ENCODE peak calls at places on chromosomes 3 and 15, in ten cellular contexts. Q, C, X, T, O, B, F, K, G and H are unnamed samples. For H3K4me1, the result is how much of the 10 kb centered on the place peaks cover.

GRCh38 chr15:84658080-84658787 is at the start of gene NMB:
- DNase-seq in X (peak), F (peak), C (peak), G (peak), Q (peak), O (peak), T (peak), K (peak), B (peak), H (peak)

GRCh38 chr3:72907851-72908620 is 20.2 kb downstream of the GXYLT2 start:
- DNase-seq in K (no peak), X (no peak), G (peak), B (peak), T (no peak), O (no peak), C (no peak), F (peak), Q (peak), H (peak)

GRCh38 chr3:11770477-11771381 is 76.0 kb downstream of the TAMM41 start:
- DNase-seq in X (no peak), B (peak), K (peak), T (peak), Q (peak), O (peak), F (peak), G (peak), C (peak), H (peak)

GRCh38 chr15:57339321-57339720 is 37.0 kb upstream of the CGNL1 start:
- DNase-seq in Q (no peak), X (no peak), G (no peak), T (no peak), K (no peak), B (no peak), F (no peak), C (no peak), O (no peak), H (no peak)

GRCh38 chr15:78671626-78672211 is 30.7 kb upstream of the CHRNB4 start:
- DNase-seq in K (no peak), O (no peak), X (no peak), B (no peak), C (no peak), T (peak), G (no peak), F (no peak), Q (no peak), H (no peak)

GRCh38 chr3:152353578-152353977 is 84.8 kb downstream of the MBNL1 start:
- DNase-seq in C (no peak), Q (no peak), X (no peak), G (no peak), B (no peak), K (no peak), F (no peak), O (no peak), T (no peak), H (no peak)

GRCh38 chr3:192892981-192893827 is 24.5 kb downstream of the MB21D2 start:
- DNase-seq in F (no peak), X (no peak), Q (peak), K (peak), T (peak), C (peak), G (peak), O (no peak), B (no peak), H (no peak)

GRCh38 chr3:51622402-51622801 is 48.6 kb upstream of the TEX264 start:
- DNase-seq in T (no peak), C (no peak), K (no peak), X (no peak), G (no peak), Q (no peak), B (no peak), O (no peak), F (no peak), H (no peak)

GRCh38 chr3:176927985-176928931 is 269.0 kb downstream of the TBL1XR1 start:
- DNase-seq in K (no peak), F (no peak), T (no peak), X (no peak), G (no peak), Q (no peak), O (no peak), B (no peak), C (no peak), H (no peak)

GRCh38 chr15:50916395-50916794 is 7.9 kb downstream of the AP4E1 start:
- DNase-seq in C (no peak), X (no peak), G (no peak), Q (no peak), K (no peak), T (no peak), F (no peak), B (no peak), O (no peak), H (no peak)

GRCh38 chr15:41969851-41970431 is 2.4 kb downstream of the EHD4 start:
- DNase-seq in B (no peak), X (no peak), Q (no peak), O (no peak), C (no peak), G (no peak), K (no peak), F (no peak), T (no peak), H (no peak)

DNA sequence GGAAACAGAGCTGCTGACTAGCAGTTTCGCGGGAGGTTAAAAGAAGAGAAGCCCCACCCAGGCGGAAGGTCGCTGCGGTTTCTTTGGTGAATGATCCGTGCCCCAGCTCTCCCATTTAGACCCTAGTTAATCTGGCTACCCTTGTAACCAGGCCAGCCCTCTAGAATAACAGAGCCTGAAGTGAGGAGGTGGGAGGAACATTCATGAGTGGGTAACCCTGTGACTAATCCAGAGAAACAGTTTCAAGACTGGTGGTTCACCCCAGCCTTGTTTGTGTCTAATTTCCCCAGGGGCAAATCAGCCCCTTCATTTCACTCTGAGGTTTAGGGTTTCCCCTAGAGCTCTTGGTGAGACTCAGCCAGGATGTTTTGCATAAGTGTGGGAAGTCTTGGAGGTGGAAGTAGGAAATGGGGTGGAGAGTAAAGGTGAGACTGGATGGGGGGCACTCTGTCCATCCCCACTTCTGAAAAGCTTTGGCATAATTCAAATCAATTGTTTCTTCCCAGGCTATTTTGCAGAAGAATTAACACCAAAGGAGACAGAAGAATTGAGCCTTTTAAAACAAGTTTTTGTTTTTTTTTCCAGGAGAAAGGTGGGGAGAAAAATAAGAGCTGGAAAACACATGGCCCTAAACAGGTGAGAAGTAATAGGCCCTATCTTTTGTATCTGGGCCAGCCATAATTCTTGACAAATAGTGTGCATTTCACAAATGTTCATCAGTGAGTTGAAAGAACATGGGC is 303.1 kb downstream of the RPLP1 start:
- DNase-seq in F (no peak), O (no peak), Q (no peak), X (peak), C (no peak), K (no peak), G (peak), T (no peak), B (peak), H (no peak)
- H3K4me1 ChIP-seq in F (under half), O (under half), Q (under half), X (under half), C (under half), K (under half), G (under half), T (under half), B (under half), H (under half)

GRCh38 chr3:150218841-150219240 is 189.3 kb upstream of the TSC22D2 start:
- DNase-seq in X (no peak), Q (no peak), O (no peak), B (no peak), G (no peak), K (no peak), T (no peak), C (no peak), F (no peak), H (no peak)
- H3K27ac ChIP-seq in X (no peak), Q (no peak), O (no peak), B (no peak), G (no peak), K (no peak), T (no peak), C (no peak), F (no peak), H (no peak)

GRCh38 chr3:171850324-171850697 is 7.2 kb downstream of the TMEM212 start:
- DNase-seq in B (no peak), X (no peak), O (no peak), G (no peak), C (no peak), F (no peak), T (no peak), K (no peak), Q (no peak), H (no peak)
- H3K4me1 ChIP-seq in B (under half), X (under half), O (under half), G (under half), C (under half), F (under half), T (under half), K (under half), Q (under half), H (under half)

DNA sequence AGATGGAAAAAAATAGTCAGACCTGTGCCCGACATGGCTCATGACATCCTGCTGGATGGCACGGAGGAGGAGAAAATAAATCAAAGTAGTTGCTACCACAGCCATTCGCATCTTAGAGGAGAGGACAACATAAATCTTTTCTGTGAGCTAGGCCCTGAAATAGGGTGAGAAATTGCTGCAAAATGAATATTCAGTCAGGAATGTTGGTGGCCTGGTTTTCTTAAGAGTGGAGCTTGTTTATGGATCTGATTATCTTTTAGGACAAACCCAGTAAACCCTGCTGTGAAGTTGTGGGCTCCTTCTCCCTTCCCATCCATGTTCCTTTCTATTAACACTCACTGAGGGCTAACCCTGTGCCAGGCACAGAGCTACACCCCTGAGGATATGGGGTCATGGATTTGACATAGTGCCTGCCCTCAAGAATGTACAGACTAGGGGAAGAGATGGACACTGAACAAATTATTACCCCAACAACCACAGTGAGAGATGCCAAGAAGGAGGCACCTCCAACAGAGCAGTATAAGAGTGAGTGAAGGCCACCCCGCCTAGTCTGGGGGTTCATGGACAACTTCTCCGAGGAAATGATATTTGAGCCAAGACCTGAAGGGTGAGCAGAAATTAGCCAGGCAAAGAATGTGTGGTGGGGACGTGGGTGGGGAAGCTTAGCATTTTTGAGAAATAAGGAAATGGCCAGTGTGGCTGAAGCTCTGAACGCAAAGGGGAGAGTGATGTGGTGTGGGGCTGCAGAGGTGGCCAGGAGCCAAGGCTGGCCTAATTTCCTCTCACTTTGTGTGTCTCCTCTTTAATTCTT is 68.9 kb upstream of the ARL8B start:
- DNase-seq in O (peak), X (no peak), K (peak), Q (peak), G (peak), F (peak), T (no peak), C (no peak), B (no peak), H (no peak)
- H3K27ac ChIP-seq in O (no peak), X (peak), K (peak), Q (peak), G (no peak), F (peak), T (no peak), C (no peak), B (no peak), H (no peak)

GRCh38 chr15:63495780-63496179 is 8.6 kb upstream of the USP3 start:
- DNase-seq in X (no peak), C (no peak), G (no peak), B (no peak), Q (no peak), F (no peak), T (no peak), K (no peak), O (no peak), H (no peak)

GRCh38 chr15:63497642-63498100 is 6.7 kb upstream of the USP3 start:
- DNase-seq in B (peak), Q (no peak), G (peak), T (no peak), X (peak), K (peak), O (no peak), F (no peak), C (no peak), H (peak)

GRCh38 chr15:63493451-63493850 is 10.9 kb upstream of the USP3 start:
- DNase-seq in G (no peak), C (no peak), B (no peak), K (no peak), F (no peak), O (no peak), T (no peak), Q (no peak), X (no peak), H (no peak)

GRCh38 chr15:63494406-63494805 is 10.0 kb upstream of the USP3 start:
- DNase-seq in B (no peak), F (no peak), O (no peak), G (no peak), T (no peak), X (no peak), C (no peak), K (no peak), Q (no peak), H (no peak)

DNA sequence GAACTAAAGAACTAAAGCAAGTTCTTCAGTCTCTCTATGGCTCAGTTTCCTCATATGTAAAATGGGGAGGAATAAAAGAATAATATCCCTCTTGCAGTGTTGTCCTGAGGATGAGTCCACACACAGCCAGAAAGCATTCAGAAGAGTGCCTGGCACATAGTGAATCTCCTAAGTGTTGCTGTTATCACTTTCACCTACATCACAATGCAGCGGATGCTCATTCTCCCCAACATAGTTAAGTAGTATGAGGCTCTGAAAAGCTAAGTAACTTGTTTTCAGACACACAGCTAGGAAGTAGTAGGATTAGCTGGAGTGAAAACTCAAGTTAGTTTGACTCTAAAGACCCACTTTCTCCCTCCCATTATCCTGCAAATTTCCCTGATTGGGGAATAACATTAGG is 9.1 kb upstream of the USP3 start:
- DNase-seq in K (no peak), F (no peak), T (no peak), B (no peak), X (no peak), C (no peak), Q (no peak), O (no peak), G (no peak), H (no peak)
- H3K4me1 ChIP-seq in K (under half), F (under half), T (under half), B (under half), X (under half), C (under half), Q (under half), O (under half), G (under half), H (under half)